ENCODE peak calls at places on chromosomes 6 and 20, in eight cellular contexts. T is astrocyte, R is kidney, Z is cardiac muscle cell, S is AG04450, J is dorsolateral prefrontal cortex, O is Panc1, A is heart right ventricle. G is an unnamed sample.

GRCh38 chr20:51062065-51062464 is 39.2 kb upstream of the KCNG1 start:
- DNase-seq in R (no peak), T (no peak), A (no peak), Z (no peak), O (no peak), J (no peak), S (no peak), G (no peak)

GRCh38 chr6:63560806-63561672 is 11.2 kb upstream of the LOC128125822 start:
- DNase-seq in S (no peak), T (peak), J (no peak), A (no peak), O (no peak), R (no peak), Z (no peak), G (no peak)

GRCh38 chr6:398558-399078 is 7.1 kb downstream of the IRF4 start:
- DNase-seq in S (no peak), J (no peak), A (no peak), O (no peak), R (peak), Z (no peak), T (no peak), G (no peak)

GRCh38 chr20:1893721-1894470 is 1.3 kb upstream of the SIRPA start:
- DNase-seq in R (no peak), A (no peak), T (no peak), O (no peak), J (no peak), Z (peak), S (no peak), G (no peak)

GRCh38 chr6:35164868-35165267 is 23.7 kb upstream of the TCP11 start:
- DNase-seq in S (no peak), R (no peak), Z (no peak), A (no peak), J (no peak), T (no peak), O (no peak), G (no peak)

GRCh38 chr20:8661229-8662023 is 407.5 kb upstream of the PLCB4 start:
- DNase-seq in R (no peak), J (no peak), O (no peak), A (no peak), S (no peak), T (no peak), Z (peak), G (no peak)

GRCh38 chr20:46699651-46700359 is 9.6 kb upstream of the SLC2A10 start:
- DNase-seq in J (no peak), S (no peak), T (no peak), O (no peak), R (no peak), A (no peak), Z (no peak), G (peak)

GRCh38 chr6:28207244-28208179 is 17.6 kb upstream of the ZSCAN9 start:
- DNase-seq in T (peak), O (no peak), J (no peak), A (peak), R (no peak), Z (peak), S (no peak), G (no peak)

GRCh38 chr6:140320799-140321099 is 946.3 kb upstream of the CITED2 start:
- DNase-seq in S (no peak), J (no peak), O (no peak), T (no peak), R (no peak), Z (no peak), A (no peak), G (no peak)

GRCh38 chr20:24842591-24843442 is 106.3 kb upstream of the CST7 start:
- DNase-seq in A (no peak), J (no peak), O (no peak), R (no peak), S (no peak), Z (no peak), T (no peak), G (no peak)

GRCh38 chr20:41142914-41143313 is 5.6 kb downstream of the PLCG1 start:
- DNase-seq in A (no peak), T (no peak), R (no peak), J (no peak), Z (no peak), O (no peak), S (no peak), G (no peak)

GRCh38 chr20:1900321-1900791 is 5.1 kb downstream of the SIRPA start:
- DNase-seq in Z (peak), T (peak), R (no peak), A (peak), J (no peak), O (peak), S (peak), G (peak)

GRCh38 chr6:169424821-169425240 is 171.2 kb upstream of the THBS2 start:
- DNase-seq in R (no peak), O (peak), T (no peak), A (no peak), Z (no peak), J (no peak), S (peak), G (no peak)

GRCh38 chr20:13101701-13102100 is 92.9 kb downstream of the SPTLC3 start:
- DNase-seq in O (no peak), T (peak), S (no peak), R (no peak), J (no peak), A (no peak), Z (no peak), G (no peak)

GRCh38 chr6:55643868-55644267 is 64.9 kb upstream of the HMGCLL1 start:
- DNase-seq in Z (no peak), S (no peak), T (peak), R (no peak), O (no peak), J (no peak), A (no peak), G (no peak)

GRCh38 chr6:159267165-159267564 is 98.0 kb downstream of the FNDC1 start:
- DNase-seq in Z (peak), O (no peak), S (no peak), T (no peak), A (no peak), R (no peak), J (no peak), G (peak)

GRCh38 chr6:41072836-41073202 is at the start of gene NFYA:
- DNase-seq in R (peak), J (no peak), Z (peak), S (no peak), T (peak), A (peak), O (no peak), G (peak)

GRCh38 chr20:53793783-53794383 is 200.2 kb upstream of the ZNF217 start:
- DNase-seq in O (no peak), R (no peak), S (no peak), A (no peak), T (no peak), Z (no peak), J (no peak), G (peak)

GRCh38 chr6:1614767-1615650 is 5.3 kb downstream of the FOXC1 start:
- DNase-seq in O (no peak), Z (no peak), A (peak), T (no peak), J (no peak), S (no peak), R (peak), G (no peak)

GRCh38 chr6:44785123-44785522 is 397.6 kb downstream of the CDC5L start:
- DNase-seq in A (no peak), J (no peak), T (no peak), S (no peak), O (no peak), R (no peak), Z (no peak), G (no peak)

GRCh38 chr6:154614101-154614500 is 103.6 kb upstream of the CNKSR3 start:
- DNase-seq in O (no peak), J (no peak), Z (no peak), T (peak), R (no peak), A (no peak), S (no peak), G (no peak)

GRCh38 chr6:31086788-31087440 is 25.5 kb downstream of the C6orf15 start:
- DNase-seq in R (no peak), A (no peak), Z (no peak), O (no peak), T (peak), S (peak), J (no peak), G (no peak)

GRCh38 chr6:131669891-131670290 is 31.3 kb downstream of the OR2A4 start:
- DNase-seq in R (no peak), A (no peak), J (no peak), T (no peak), Z (no peak), S (no peak), O (no peak), G (no peak)

GRCh38 chr6:1611322-1611571 is 1.5 kb downstream of the FOXC1 start:
- DNase-seq in R (peak), T (no peak), O (no peak), A (peak), J (no peak), S (no peak), Z (peak), G (peak)

GRCh38 chr20:17901971-17902370 is 66.6 kb downstream of the SNX5 start:
- DNase-seq in Z (no peak), O (no peak), A (no peak), T (no peak), S (no peak), J (no peak), R (no peak), G (no peak)

GRCh38 chr6:148874698-148875293 is 128.0 kb downstream of the UST start:
- DNase-seq in T (peak), S (no peak), O (no peak), R (no peak), J (no peak), A (peak), Z (peak), G (peak)

GRCh38 chr20:2320813-2321658 is 25.2 kb downstream of the TGM3 start:
- DNase-seq in R (no peak), O (no peak), J (no peak), S (no peak), T (no peak), Z (no peak), A (no peak), G (no peak)

GRCh38 chr6:56742122-56742791 is 99.6 kb upstream of the DST start:
- DNase-seq in R (no peak), A (no peak), T (no peak), J (no peak), S (no peak), Z (no peak), O (no peak), G (no peak)

GRCh38 chr6:164133095-164133494 is 718.6 kb downstream of the QKI start:
- DNase-seq in J (no peak), A (no peak), R (no peak), Z (no peak), S (no peak), O (no peak), T (peak), G (no peak)

GRCh38 chr6:158631678-158632537 is 12.6 kb downstream of the DYNLT1 start:
- DNase-seq in R (peak), O (no peak), A (peak), T (peak), J (no peak), S (peak), Z (no peak), G (no peak)

GRCh38 chr6:157789297-157789696 is 33.7 kb upstream of the SNX9 start:
- DNase-seq in O (no peak), S (no peak), A (no peak), T (no peak), Z (no peak), R (no peak), J (no peak), G (no peak)

GRCh38 chr20:32549842-32550241 is 35.3 kb downstream of the NOL4L start:
- DNase-seq in O (no peak), T (no peak), J (no peak), S (no peak), Z (no peak), A (no peak), R (no peak), G (no peak)

GRCh38 chr20:32544260-32544722 is 40.8 kb downstream of the NOL4L start:
- DNase-seq in Z (no peak), O (no peak), R (no peak), S (no peak), A (no peak), J (no peak), T (no peak), G (no peak)

GRCh38 chr20:32547753-32548034 is 37.4 kb downstream of the NOL4L start:
- DNase-seq in O (no peak), S (no peak), T (no peak), R (no peak), A (no peak), Z (no peak), J (no peak), G (no peak)

GRCh38 chr20:32544893-32545840 is 40.0 kb downstream of the NOL4L start:
- DNase-seq in J (no peak), R (no peak), A (no peak), O (no peak), T (peak), Z (no peak), S (no peak), G (no peak)

DNA sequence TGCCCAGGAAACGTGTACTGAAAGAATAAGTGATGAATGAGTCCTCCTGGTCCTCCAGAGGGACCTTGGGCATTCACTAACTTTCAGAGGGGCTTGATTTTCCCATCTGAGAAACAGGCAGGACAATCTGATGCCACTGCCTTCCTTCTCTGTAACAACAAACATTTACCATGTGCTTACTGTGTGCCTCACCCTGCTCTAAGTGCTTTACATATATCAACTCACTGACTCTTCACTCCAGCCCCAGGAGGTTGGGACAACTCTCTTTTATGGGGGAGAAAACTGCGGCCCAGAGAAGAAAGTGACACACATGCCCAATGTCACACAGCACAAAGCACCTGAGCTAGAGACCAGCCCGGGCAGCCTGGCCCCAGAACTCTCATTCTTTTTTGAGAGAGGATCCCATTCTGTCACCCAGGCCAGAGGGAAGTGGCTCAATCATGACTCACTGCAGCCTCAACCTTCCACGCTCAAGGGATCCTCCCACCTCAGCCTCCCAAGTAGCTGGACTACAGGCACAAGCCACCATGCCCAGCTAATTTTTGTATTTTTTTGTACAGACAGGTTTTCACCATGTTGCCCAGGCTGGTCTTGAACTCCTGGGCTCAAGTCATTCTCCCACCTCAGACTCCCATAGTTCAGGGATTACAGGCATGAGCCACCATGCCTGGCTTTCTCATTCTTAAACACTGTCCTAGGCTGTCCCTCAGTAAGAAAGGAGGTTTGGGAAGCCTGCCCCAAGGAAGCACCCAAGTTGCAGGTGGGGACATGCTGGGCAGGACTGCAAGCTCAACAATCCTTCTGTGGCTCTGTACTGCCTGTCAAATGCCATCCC is 38.0 kb downstream of the NOL4L start:
- DNase-seq in Z (no peak), T (no peak), A (no peak), J (no peak), S (no peak), R (no peak), O (no peak), G (no peak)
- H3K27ac ChIP-seq in Z (no peak), T (no peak), A (no peak), J (no peak), S (no peak), R (no peak), O (no peak), G (no peak)

GRCh38 chr6:124854338-124854922 is 107.8 kb upstream of the RNF217 start:
- DNase-seq in S (no peak), J (no peak), A (no peak), O (no peak), T (no peak), R (no peak), Z (no peak), G (peak)
- TF ChIP-seq CTCF in S (no peak), J (peak), A (peak), O (peak), T (peak), R (no peak), Z (peak), G (peak)

GRCh38 chr20:62293111-62293784 is 9.5 kb upstream of the ADRM1 start:
- DNase-seq in Z (no peak), T (no peak), R (no peak), J (no peak), S (no peak), A (no peak), O (no peak), G (no peak)
- H3K27ac ChIP-seq in Z (no peak), T (no peak), R (no peak), J (no peak), S (no peak), A (no peak), O (no peak), G (no peak)

DNA sequence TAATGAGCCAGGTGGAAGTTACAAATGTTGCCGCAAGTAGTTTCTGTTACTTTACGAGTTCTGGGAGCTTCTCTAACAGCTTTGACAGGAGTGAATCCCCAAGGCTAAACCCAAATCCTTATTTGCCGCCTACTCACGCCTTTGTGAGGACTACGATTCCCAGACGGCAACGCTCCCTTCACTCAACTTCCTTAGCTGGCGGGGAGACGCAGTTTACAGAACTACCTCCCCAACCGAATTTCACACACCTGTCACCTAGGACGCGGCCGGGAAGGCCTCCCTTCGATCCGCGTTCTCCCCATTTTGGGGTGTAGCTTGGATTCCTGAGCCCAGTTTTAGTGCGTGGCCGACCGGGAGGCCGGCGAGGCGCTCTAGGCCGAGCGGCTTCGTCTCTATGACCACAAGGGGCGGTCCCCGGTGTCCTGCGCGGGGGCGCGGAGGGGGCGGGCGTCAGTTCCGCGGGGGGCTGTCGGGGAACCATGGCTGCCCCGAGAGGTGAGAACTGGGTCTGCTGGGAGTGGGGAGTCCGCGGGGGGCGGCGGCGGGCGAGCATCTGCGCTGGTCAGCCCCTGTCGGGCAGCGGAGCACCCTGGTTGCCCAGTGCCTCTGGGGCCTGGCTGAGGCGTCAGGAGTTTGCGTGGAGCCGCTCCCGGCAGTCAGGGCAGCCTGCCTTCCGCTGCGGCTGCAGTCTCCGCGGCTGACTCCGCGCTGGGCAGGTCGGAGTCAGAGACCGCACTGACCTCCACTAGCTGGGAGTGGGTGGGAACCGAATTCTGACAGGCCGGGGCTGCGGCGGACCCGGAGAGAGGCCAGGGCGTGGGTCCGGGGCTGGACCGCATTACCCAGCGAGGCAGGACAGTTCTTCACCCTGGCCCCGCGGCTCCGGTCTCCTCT is at the start of gene SLC35A1:
- DNase-seq in R (peak), S (peak), Z (peak), A (peak), T (peak), O (peak), J (peak), G (peak)
- TF ChIP-seq CTCF in R (no peak), S (peak), Z (peak), A (no peak), T (no peak), O (no peak), J (peak), G (no peak)

DNA sequence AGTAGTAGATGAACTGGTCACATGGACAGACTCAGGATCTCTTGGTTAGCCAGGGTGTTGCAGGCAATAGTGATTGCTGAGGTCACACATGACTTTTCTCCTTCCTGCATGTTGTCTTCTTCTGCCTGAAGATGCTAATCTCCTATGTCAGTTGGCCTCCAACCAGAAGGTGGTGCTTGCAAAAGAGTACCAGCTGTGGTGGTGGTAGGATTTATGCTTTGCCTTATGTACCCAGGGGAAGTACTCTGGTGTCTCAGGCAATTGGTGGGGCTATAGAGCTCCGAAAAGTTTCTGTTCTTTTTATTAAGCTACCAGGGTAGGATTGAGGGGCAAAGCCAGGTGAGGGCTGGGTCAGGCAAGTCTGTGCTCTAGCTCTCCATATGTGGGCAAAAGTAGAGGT is 98.5 kb downstream of the CARMIL1 start:
- DNase-seq in Z (no peak), O (no peak), A (no peak), R (no peak), J (no peak), S (no peak), T (no peak), G (no peak)
- H3K27ac ChIP-seq in Z (no peak), O (no peak), A (no peak), R (no peak), J (no peak), S (no peak), T (no peak), G (no peak)

DNA sequence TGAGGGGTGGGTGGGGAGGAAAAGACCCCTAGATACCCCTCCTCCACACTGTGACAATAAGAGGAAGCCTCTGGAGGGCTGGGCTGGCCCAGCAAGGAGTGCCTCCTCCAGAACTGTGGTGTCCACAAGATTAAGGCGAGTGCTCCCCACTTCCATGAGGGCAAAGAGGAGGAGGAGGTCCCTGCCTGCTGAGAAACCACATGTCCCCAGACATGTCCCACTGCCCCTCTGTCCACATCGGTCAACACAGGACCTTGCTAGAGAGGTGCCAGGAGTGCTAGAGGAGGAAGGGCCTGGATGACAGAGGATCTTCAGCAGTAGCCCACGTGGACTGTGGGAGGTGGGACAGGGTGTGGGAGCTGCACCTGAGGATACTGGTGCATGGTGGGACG is 3.1 kb downstream of the RAET1G start:
- DNase-seq in S (no peak), A (no peak), T (no peak), Z (no peak), O (no peak), J (no peak), R (peak), G (no peak)
- TF ChIP-seq CTCF in S (no peak), A (no peak), T (no peak), Z (no peak), O (no peak), J (no peak), R (no peak), G (no peak)

G was measured in RWPE1.